ENCODE peak calls at places on chromosome 15, in eight cellular contexts. One of them, this sample, is unnamed.

GRCh38 chr15:70772402-70772801 is 9.0 kb upstream of the UACA start:
- DNase-seq in hippocampal formation: no peak
- DNase-seq in NCI-H748 treated with DMSO at 0.1 percent for 48 hours: no peak
- DNase-seq in adrenal gland: no peak
- DNase-seq in anterior cingulate cortex: no peak
- DNase-seq in CD8-positive, alpha-beta memory T cell: no peak
- DNase-seq in pulmonary artery endothelial cell: no peak
- DNase-seq in mesendoderm: no peak
- DNase-seq in this sample: no peak

GRCh38 chr15:74584204-74584603 is 31.4 kb upstream of the CLK3 start:
- DNase-seq in NCI-H748 treated with DMSO at 0.1 percent for 48 hours: no peak
- DNase-seq in adrenal gland: no peak
- DNase-seq in CD8-positive, alpha-beta memory T cell: no peak
- DNase-seq in hippocampal formation: no peak
- DNase-seq in anterior cingulate cortex: no peak
- DNase-seq in pulmonary artery endothelial cell: no peak
- DNase-seq in mesendoderm: no peak
- DNase-seq in this sample: no peak

GRCh38 chr15:31272558-31273257 is 53.9 kb upstream of the KLF13 start:
- DNase-seq in hippocampal formation: no peak
- DNase-seq in pulmonary artery endothelial cell: no peak
- DNase-seq in adrenal gland: no peak
- DNase-seq in mesendoderm: no peak
- DNase-seq in CD8-positive, alpha-beta memory T cell: no peak
- DNase-seq in anterior cingulate cortex: no peak
- DNase-seq in NCI-H748 treated with DMSO at 0.1 percent for 48 hours: no peak
- DNase-seq in this sample: no peak

GRCh38 chr15:29693225-29693624 is 129.0 kb downstream of the TJP1 start:
- DNase-seq in hippocampal formation: no peak
- DNase-seq in anterior cingulate cortex: no peak
- DNase-seq in mesendoderm: no peak
- DNase-seq in adrenal gland: no peak
- DNase-seq in CD8-positive, alpha-beta memory T cell: no peak
- DNase-seq in NCI-H748 treated with DMSO at 0.1 percent for 48 hours: no peak
- DNase-seq in pulmonary artery endothelial cell: no peak
- DNase-seq in this sample: no peak

GRCh38 chr15:69462493-69463181 is 10.0 kb downstream of the RPLP1 start:
- DNase-seq in pulmonary artery endothelial cell: peak
- DNase-seq in anterior cingulate cortex: peak
- DNase-seq in CD8-positive, alpha-beta memory T cell: peak
- DNase-seq in adrenal gland: peak
- DNase-seq in NCI-H748 treated with DMSO at 0.1 percent for 48 hours: peak
- DNase-seq in mesendoderm: peak
- DNase-seq in hippocampal formation: peak
- DNase-seq in this sample: peak

GRCh38 chr15:73986055-73986775 is 5.9 kb downstream of the STOML1 start:
- DNase-seq in hippocampal formation: no peak
- DNase-seq in NCI-H748 treated with DMSO at 0.1 percent for 48 hours: no peak
- DNase-seq in CD8-positive, alpha-beta memory T cell: no peak
- DNase-seq in anterior cingulate cortex: no peak
- DNase-seq in mesendoderm: no peak
- DNase-seq in pulmonary artery endothelial cell: no peak
- DNase-seq in adrenal gland: peak
- DNase-seq in this sample: no peak

GRCh38 chr15:69758810-69759410 is 306.3 kb downstream of the RPLP1 start:
- DNase-seq in adrenal gland: peak
- DNase-seq in hippocampal formation: no peak
- DNase-seq in pulmonary artery endothelial cell: no peak
- DNase-seq in mesendoderm: no peak
- DNase-seq in NCI-H748 treated with DMSO at 0.1 percent for 48 hours: no peak
- DNase-seq in anterior cingulate cortex: no peak
- DNase-seq in CD8-positive, alpha-beta memory T cell: peak
- DNase-seq in this sample: peak

GRCh38 chr15:97177135-97177704 is 783.3 kb upstream of the ARRDC4 start:
- DNase-seq in pulmonary artery endothelial cell: no peak
- DNase-seq in adrenal gland: no peak
- DNase-seq in mesendoderm: peak
- DNase-seq in CD8-positive, alpha-beta memory T cell: no peak
- DNase-seq in anterior cingulate cortex: no peak
- DNase-seq in hippocampal formation: no peak
- DNase-seq in NCI-H748 treated with DMSO at 0.1 percent for 48 hours: no peak
- DNase-seq in this sample: no peak

GRCh38 chr15:43749690-43750345 is 3.6 kb downstream of the PDIA3 start:
- DNase-seq in anterior cingulate cortex: no peak
- DNase-seq in CD8-positive, alpha-beta memory T cell: peak
- DNase-seq in adrenal gland: peak
- DNase-seq in hippocampal formation: no peak
- DNase-seq in pulmonary artery endothelial cell: no peak
- DNase-seq in NCI-H748 treated with DMSO at 0.1 percent for 48 hours: no peak
- DNase-seq in mesendoderm: no peak
- DNase-seq in this sample: peak

GRCh38 chr15:47292638-47293037 is 424.7 kb upstream of the SEMA6D start:
- DNase-seq in NCI-H748 treated with DMSO at 0.1 percent for 48 hours: no peak
- DNase-seq in mesendoderm: no peak
- DNase-seq in hippocampal formation: no peak
- DNase-seq in anterior cingulate cortex: no peak
- DNase-seq in adrenal gland: no peak
- DNase-seq in CD8-positive, alpha-beta memory T cell: no peak
- DNase-seq in pulmonary artery endothelial cell: no peak
- DNase-seq in this sample: no peak

GRCh38 chr15:98966036-98966787 is 41.4 kb downstream of the PGPEP1L start:
- DNase-seq in hippocampal formation: no peak
- DNase-seq in adrenal gland: no peak
- DNase-seq in CD8-positive, alpha-beta memory T cell: no peak
- DNase-seq in mesendoderm: peak
- DNase-seq in pulmonary artery endothelial cell: no peak
- DNase-seq in NCI-H748 treated with DMSO at 0.1 percent for 48 hours: no peak
- DNase-seq in anterior cingulate cortex: no peak
- DNase-seq in this sample: no peak

GRCh38 chr15:96332854-96333193 is 2.3 kb downstream of the NR2F2 start:
- DNase-seq in adrenal gland: peak
- DNase-seq in hippocampal formation: no peak
- DNase-seq in NCI-H748 treated with DMSO at 0.1 percent for 48 hours: no peak
- DNase-seq in pulmonary artery endothelial cell: no peak
- DNase-seq in CD8-positive, alpha-beta memory T cell: no peak
- DNase-seq in mesendoderm: no peak
- DNase-seq in anterior cingulate cortex: no peak
- DNase-seq in this sample: no peak

GRCh38 chr15:65304393-65305143 is at the start of gene RNU5B-1:
- DNase-seq in adrenal gland: peak
- DNase-seq in anterior cingulate cortex: no peak
- DNase-seq in CD8-positive, alpha-beta memory T cell: peak
- DNase-seq in pulmonary artery endothelial cell: peak
- DNase-seq in hippocampal formation: peak
- DNase-seq in NCI-H748 treated with DMSO at 0.1 percent for 48 hours: peak
- DNase-seq in mesendoderm: peak
- DNase-seq in this sample: peak

GRCh38 chr15:101429646-101430045 is 59.9 kb downstream of the PCSK6 start:
- DNase-seq in CD8-positive, alpha-beta memory T cell: no peak
- DNase-seq in hippocampal formation: no peak
- DNase-seq in pulmonary artery endothelial cell: no peak
- DNase-seq in mesendoderm: no peak
- DNase-seq in anterior cingulate cortex: no peak
- DNase-seq in adrenal gland: no peak
- DNase-seq in NCI-H748 treated with DMSO at 0.1 percent for 48 hours: no peak
- DNase-seq in this sample: no peak

GRCh38 chr15:63420333-63420741 is 38.7 kb upstream of the CA12 start:
- DNase-seq in NCI-H748 treated with DMSO at 0.1 percent for 48 hours: no peak
- DNase-seq in adrenal gland: no peak
- DNase-seq in CD8-positive, alpha-beta memory T cell: no peak
- DNase-seq in mesendoderm: peak
- DNase-seq in hippocampal formation: no peak
- DNase-seq in pulmonary artery endothelial cell: no peak
- DNase-seq in anterior cingulate cortex: no peak
- DNase-seq in this sample: no peak

GRCh38 chr15:42151736-42152135 is 4.7 kb downstream of the PLA2G4F start:
- DNase-seq in NCI-H748 treated with DMSO at 0.1 percent for 48 hours: no peak
- DNase-seq in mesendoderm: no peak
- DNase-seq in hippocampal formation: no peak
- DNase-seq in anterior cingulate cortex: no peak
- DNase-seq in adrenal gland: no peak
- DNase-seq in pulmonary artery endothelial cell: no peak
- DNase-seq in CD8-positive, alpha-beta memory T cell: no peak
- DNase-seq in this sample: no peak

GRCh38 chr15:44790215-44790614 is 53.9 kb downstream of the TRIM69 start:
- DNase-seq in CD8-positive, alpha-beta memory T cell: no peak
- DNase-seq in adrenal gland: no peak
- DNase-seq in hippocampal formation: no peak
- DNase-seq in anterior cingulate cortex: no peak
- DNase-seq in mesendoderm: no peak
- DNase-seq in pulmonary artery endothelial cell: no peak
- DNase-seq in NCI-H748 treated with DMSO at 0.1 percent for 48 hours: no peak
- DNase-seq in this sample: no peak

GRCh38 chr15:75397494-75397893 is 29.1 kb upstream of the MAN2C1 start:
- DNase-seq in hippocampal formation: no peak
- DNase-seq in anterior cingulate cortex: no peak
- DNase-seq in CD8-positive, alpha-beta memory T cell: no peak
- DNase-seq in pulmonary artery endothelial cell: no peak
- DNase-seq in NCI-H748 treated with DMSO at 0.1 percent for 48 hours: no peak
- DNase-seq in mesendoderm: no peak
- DNase-seq in adrenal gland: no peak
- DNase-seq in this sample: no peak

GRCh38 chr15:94324835-94325767 is 93.7 kb downstream of the MCTP2 start:
- DNase-seq in mesendoderm: peak
- DNase-seq in hippocampal formation: no peak
- DNase-seq in anterior cingulate cortex: no peak
- DNase-seq in pulmonary artery endothelial cell: no peak
- DNase-seq in adrenal gland: no peak
- DNase-seq in NCI-H748 treated with DMSO at 0.1 percent for 48 hours: no peak
- DNase-seq in CD8-positive, alpha-beta memory T cell: peak
- DNase-seq in this sample: no peak

GRCh38 chr15:65916664-65917406 is 47.5 kb downstream of the RAB11A start:
- DNase-seq in hippocampal formation: peak
- DNase-seq in pulmonary artery endothelial cell: no peak
- DNase-seq in anterior cingulate cortex: no peak
- DNase-seq in CD8-positive, alpha-beta memory T cell: no peak
- DNase-seq in mesendoderm: peak
- DNase-seq in NCI-H748 treated with DMSO at 0.1 percent for 48 hours: no peak
- DNase-seq in adrenal gland: peak
- DNase-seq in this sample: no peak

GRCh38 chr15:66779331-66780009 is 77.4 kb downstream of the SMAD6 start:
- DNase-seq in mesendoderm: no peak
- DNase-seq in NCI-H748 treated with DMSO at 0.1 percent for 48 hours: no peak
- DNase-seq in CD8-positive, alpha-beta memory T cell: no peak
- DNase-seq in adrenal gland: no peak
- DNase-seq in anterior cingulate cortex: no peak
- DNase-seq in hippocampal formation: no peak
- DNase-seq in pulmonary artery endothelial cell: no peak
- DNase-seq in this sample: no peak

GRCh38 chr15:81007428-81008064 is 6.8 kb downstream of the TLNRD1 start:
- DNase-seq in hippocampal formation: no peak
- DNase-seq in mesendoderm: no peak
- DNase-seq in adrenal gland: no peak
- DNase-seq in CD8-positive, alpha-beta memory T cell: no peak
- DNase-seq in pulmonary artery endothelial cell: no peak
- DNase-seq in NCI-H748 treated with DMSO at 0.1 percent for 48 hours: no peak
- DNase-seq in anterior cingulate cortex: no peak
- DNase-seq in this sample: no peak

GRCh38 chr15:74499366-74499765 is 38.4 kb upstream of the UBL7 start:
- DNase-seq in anterior cingulate cortex: no peak
- DNase-seq in CD8-positive, alpha-beta memory T cell: no peak
- DNase-seq in NCI-H748 treated with DMSO at 0.1 percent for 48 hours: no peak
- DNase-seq in hippocampal formation: no peak
- DNase-seq in mesendoderm: no peak
- DNase-seq in adrenal gland: no peak
- DNase-seq in pulmonary artery endothelial cell: no peak
- DNase-seq in this sample: no peak

GRCh38 chr15:25065286-25065685 is 110.5 kb downstream of the SNRPN start:
- DNase-seq in CD8-positive, alpha-beta memory T cell: no peak
- DNase-seq in mesendoderm: no peak
- DNase-seq in NCI-H748 treated with DMSO at 0.1 percent for 48 hours: no peak
- DNase-seq in anterior cingulate cortex: no peak
- DNase-seq in pulmonary artery endothelial cell: no peak
- DNase-seq in adrenal gland: peak
- DNase-seq in hippocampal formation: no peak
- DNase-seq in this sample: no peak

GRCh38 chr15:67098768-67099282 is 33.4 kb downstream of the SMAD3 start:
- DNase-seq in pulmonary artery endothelial cell: no peak
- DNase-seq in anterior cingulate cortex: no peak
- DNase-seq in NCI-H748 treated with DMSO at 0.1 percent for 48 hours: no peak
- DNase-seq in mesendoderm: no peak
- DNase-seq in CD8-positive, alpha-beta memory T cell: no peak
- DNase-seq in hippocampal formation: no peak
- DNase-seq in adrenal gland: no peak
- DNase-seq in this sample: no peak

GRCh38 chr15:90097475-90097874 is 4.8 kb downstream of the IDH2 start:
- DNase-seq in pulmonary artery endothelial cell: no peak
- DNase-seq in hippocampal formation: no peak
- DNase-seq in NCI-H748 treated with DMSO at 0.1 percent for 48 hours: no peak
- DNase-seq in anterior cingulate cortex: no peak
- DNase-seq in mesendoderm: no peak
- DNase-seq in adrenal gland: no peak
- DNase-seq in CD8-positive, alpha-beta memory T cell: peak
- DNase-seq in this sample: peak

GRCh38 chr15:92687183-92687582 is 31.6 kb upstream of the FAM174B start:
- DNase-seq in anterior cingulate cortex: no peak
- DNase-seq in mesendoderm: no peak
- DNase-seq in hippocampal formation: no peak
- DNase-seq in CD8-positive, alpha-beta memory T cell: no peak
- DNase-seq in adrenal gland: no peak
- DNase-seq in pulmonary artery endothelial cell: no peak
- DNase-seq in NCI-H748 treated with DMSO at 0.1 percent for 48 hours: no peak
- DNase-seq in this sample: no peak

GRCh38 chr15:80906159-80906775 is 83.4 kb downstream of the MESD start:
- DNase-seq in CD8-positive, alpha-beta memory T cell: no peak
- DNase-seq in pulmonary artery endothelial cell: no peak
- DNase-seq in hippocampal formation: no peak
- DNase-seq in adrenal gland: no peak
- DNase-seq in NCI-H748 treated with DMSO at 0.1 percent for 48 hours: peak
- DNase-seq in anterior cingulate cortex: no peak
- DNase-seq in mesendoderm: no peak
- DNase-seq in this sample: no peak

GRCh38 chr15:22831473-22831872 is 7.0 kb upstream of the NIPA2 start:
- DNase-seq in hippocampal formation: no peak
- DNase-seq in adrenal gland: no peak
- DNase-seq in mesendoderm: no peak
- DNase-seq in pulmonary artery endothelial cell: no peak
- DNase-seq in anterior cingulate cortex: no peak
- DNase-seq in NCI-H748 treated with DMSO at 0.1 percent for 48 hours: no peak
- DNase-seq in CD8-positive, alpha-beta memory T cell: no peak
- DNase-seq in this sample: no peak